ENCODE peak calls at places on chromosomes 11 and 22, in ten cellular contexts. Z, T, Q, X, V, J, L, R, S and W are unnamed samples.
A peak's percentile ranks its signal among the peaks of the same experiment; 100 is the strongest.

GRCh38 chr11:73058989-73059674 is 83.0 kb downstream of the FCHSD2 start:
- DNase-seq in Z (no peak), T (no peak), Q (no peak), X (no peak), V (no peak), J (no peak), L (no peak), R (no peak), S (no peak), W (no peak)

GRCh38 chr22:31082606-31083376 is 1.7 kb downstream of the SMTN start:
- DNase-seq in Z (peak; percentile 58), T (no peak), Q (peak; percentile 73), X (no peak), V (peak; percentile 44), J (peak; percentile 86), L (no peak), R (peak; percentile 63), S (peak; percentile 44), W (peak; percentile 70)

GRCh38 chr22:28051787-28052356 is 132.8 kb upstream of the PITPNB start:
- DNase-seq in Z (peak; percentile 44), T (no peak), Q (peak; percentile 54), X (peak; percentile 25), V (peak; percentile 54), J (peak; percentile 81), L (no peak), R (peak; percentile 62), S (peak; percentile 31), W (peak; percentile 59)

GRCh38 chr11:26474401-26474800 is 97.7 kb downstream of the MUC15 start:
- DNase-seq in Z (no peak), T (no peak), Q (no peak), X (no peak), V (no peak), J (no peak), L (no peak), R (no peak), S (no peak), W (no peak)

GRCh38 chr11:123062158-123062891 is 389 bp upstream of the HSPA8 start:
- DNase-seq in Z (peak; percentile 94), T (peak; percentile 98), Q (peak; percentile 100), X (peak; percentile 92), V (peak; percentile 99), J (peak; percentile 100), L (peak; percentile 96), R (peak; percentile 99), S (peak; percentile 99), W (peak; percentile 100)

GRCh38 chr11:101187748-101188147 is 58.1 kb upstream of the PGR start:
- DNase-seq in Z (no peak), T (peak; percentile 70), Q (no peak), X (no peak), V (no peak), J (no peak), L (no peak), R (no peak), S (no peak), W (no peak)

GRCh38 chr22:40419718-40420117 is 49.3 kb downstream of the SGSM3 start:
- DNase-seq in Z (no peak), T (no peak), Q (no peak), X (no peak), V (no peak), J (no peak), L (no peak), R (no peak), S (no peak), W (no peak)

GRCh38 chr11:101127348-101127698 is 2.3 kb downstream of the PGR start:
- DNase-seq in Z (no peak), T (no peak), Q (peak; percentile 4), X (peak; percentile 31), V (no peak), J (peak; percentile 2), L (no peak), R (peak; percentile 20), S (no peak), W (no peak)

GRCh38 chr11:67542971-67543370 is 19.7 kb upstream of the CABP2 start:
- DNase-seq in Z (no peak), T (no peak), Q (no peak), X (no peak), V (no peak), J (no peak), L (no peak), R (no peak), S (no peak), W (no peak)

GRCh38 chr11:115920841-115921480 is 416.7 kb upstream of the CADM1 start:
- DNase-seq in Z (no peak), T (no peak), Q (no peak), X (no peak), V (no peak), J (no peak), L (no peak), R (no peak), S (no peak), W (no peak)

GRCh38 chr22:30453731-30454510 is 17.9 kb downstream of the SEC14L3 start:
- DNase-seq in Z (peak; percentile 35), T (no peak), Q (no peak), X (no peak), V (no peak), J (peak; percentile 19), L (peak; percentile 42), R (no peak), S (no peak), W (no peak)

GRCh38 chr22:47379037-47379436 is 616.6 kb downstream of the TBC1D22A start:
- DNase-seq in Z (no peak), T (no peak), Q (no peak), X (no peak), V (no peak), J (no peak), L (no peak), R (no peak), S (no peak), W (no peak)

GRCh38 chr22:40498454-40499186 is 128.2 kb downstream of the SGSM3 start:
- DNase-seq in Z (no peak), T (no peak), Q (peak; percentile 96), X (no peak), V (peak; percentile 91), J (peak; percentile 28), L (no peak), R (peak; percentile 99), S (peak; percentile 82), W (peak; percentile 94)

GRCh38 chr11:6498121-6498520 is 1.0 kb downstream of the DNHD1 start:
- DNase-seq in Z (no peak), T (no peak), Q (peak; percentile 67), X (no peak), V (no peak), J (no peak), L (no peak), R (no peak), S (peak; percentile 39), W (no peak)

GRCh38 chr22:36773935-36774334 is 2.0 kb downstream of the IFT27 start:
- DNase-seq in Z (peak; percentile 43), T (no peak), Q (peak; percentile 58), X (no peak), V (no peak), J (peak; percentile 58), L (no peak), R (peak; percentile 11), S (no peak), W (peak; percentile 19)

GRCh38 chr11:1782831-1783724 is 19.4 kb upstream of the CTSD start:
- DNase-seq in Z (peak; percentile 14), T (no peak), Q (peak; percentile 31), X (no peak), V (no peak), J (peak; percentile 15), L (no peak), R (peak; percentile 54), S (no peak), W (no peak)